ENCODE peak calls at places on chromosomes 11 and 22, in ten cellular contexts. One of them, this sample, is unnamed.
A peak's percentile ranks its signal among the peaks of the same experiment; 100 is the strongest.

GRCh38 chr22:23153994-23154393 is 8.7 kb downstream of the RAB36 start:
- DNase-seq in activated naive CD4-positive, alpha-beta T cell: no peak
- DNase-seq in neural progenitor cell: no peak
- DNase-seq in astrocyte: no peak
- DNase-seq in erythroblast: no peak
- DNase-seq in RWPE1: no peak
- DNase-seq in posterior cingulate gyrus: no peak
- DNase-seq in globus pallidus: no peak
- DNase-seq in hypothalamus: no peak
- DNase-seq in DMS79 treated with DMSO at 0.1 percent for 48 hours: no peak
- DNase-seq in this sample: peak; percentile 78

GRCh38 chr22:43543522-43544281 is 131.9 kb downstream of the MPPED1 start:
- DNase-seq in hypothalamus: no peak
- DNase-seq in DMS79 treated with DMSO at 0.1 percent for 48 hours: no peak
- DNase-seq in erythroblast: no peak
- DNase-seq in activated naive CD4-positive, alpha-beta T cell: no peak
- DNase-seq in neural progenitor cell: no peak
- DNase-seq in posterior cingulate gyrus: no peak
- DNase-seq in globus pallidus: no peak
- DNase-seq in RWPE1: no peak
- DNase-seq in astrocyte: no peak
- DNase-seq in this sample: no peak

GRCh38 chr11:60970369-60970774 is 1.1 kb upstream of the CD6 start:
- DNase-seq in activated naive CD4-positive, alpha-beta T cell: peak; percentile 63
- DNase-seq in posterior cingulate gyrus: peak; percentile 52
- DNase-seq in neural progenitor cell: peak; percentile 68
- DNase-seq in erythroblast: peak; percentile 63
- DNase-seq in astrocyte: no peak
- DNase-seq in hypothalamus: no peak
- DNase-seq in globus pallidus: no peak
- DNase-seq in DMS79 treated with DMSO at 0.1 percent for 48 hours: no peak
- DNase-seq in RWPE1: peak; percentile 49
- DNase-seq in this sample: peak; percentile 86

GRCh38 chr11:108666373-108666772 is 1.5 kb downstream of the DDX10 start:
- DNase-seq in erythroblast: peak; percentile 12
- DNase-seq in astrocyte: no peak
- DNase-seq in neural progenitor cell: no peak
- DNase-seq in posterior cingulate gyrus: no peak
- DNase-seq in hypothalamus: no peak
- DNase-seq in RWPE1: no peak
- DNase-seq in globus pallidus: no peak
- DNase-seq in activated naive CD4-positive, alpha-beta T cell: no peak
- DNase-seq in DMS79 treated with DMSO at 0.1 percent for 48 hours: no peak
- DNase-seq in this sample: no peak

GRCh38 chr11:100789500-100789899 is 102.4 kb downstream of the ARHGAP42 start:
- DNase-seq in hypothalamus: no peak
- DNase-seq in globus pallidus: no peak
- DNase-seq in neural progenitor cell: no peak
- DNase-seq in activated naive CD4-positive, alpha-beta T cell: no peak
- DNase-seq in astrocyte: peak; percentile 36
- DNase-seq in RWPE1: no peak
- DNase-seq in DMS79 treated with DMSO at 0.1 percent for 48 hours: no peak
- DNase-seq in posterior cingulate gyrus: no peak
- DNase-seq in erythroblast: peak; percentile 26
- DNase-seq in this sample: no peak

GRCh38 chr11:122910775-122911174 is 28.2 kb downstream of the JHY start:
- DNase-seq in DMS79 treated with DMSO at 0.1 percent for 48 hours: peak; percentile 53
- DNase-seq in RWPE1: peak; percentile 24
- DNase-seq in hypothalamus: no peak
- DNase-seq in activated naive CD4-positive, alpha-beta T cell: no peak
- DNase-seq in neural progenitor cell: peak; percentile 41
- DNase-seq in posterior cingulate gyrus: no peak
- DNase-seq in erythroblast: peak; percentile 3
- DNase-seq in globus pallidus: peak; percentile 7
- DNase-seq in astrocyte: peak; percentile 16
- DNase-seq in this sample: no peak

GRCh38 chr11:130865091-130865771 is 51.0 kb downstream of the SNX19 start:
- DNase-seq in posterior cingulate gyrus: no peak
- DNase-seq in activated naive CD4-positive, alpha-beta T cell: no peak
- DNase-seq in hypothalamus: no peak
- DNase-seq in RWPE1: no peak
- DNase-seq in DMS79 treated with DMSO at 0.1 percent for 48 hours: no peak
- DNase-seq in globus pallidus: no peak
- DNase-seq in erythroblast: peak; percentile 5
- DNase-seq in neural progenitor cell: peak; percentile 22
- DNase-seq in astrocyte: no peak
- DNase-seq in this sample: peak; percentile 28

GRCh38 chr22:46734830-46735453 is 3.1 kb downstream of the CERK start:
- DNase-seq in erythroblast: no peak
- DNase-seq in DMS79 treated with DMSO at 0.1 percent for 48 hours: peak; percentile 67
- DNase-seq in activated naive CD4-positive, alpha-beta T cell: no peak
- DNase-seq in RWPE1: no peak
- DNase-seq in astrocyte: no peak
- DNase-seq in posterior cingulate gyrus: no peak
- DNase-seq in globus pallidus: no peak
- DNase-seq in neural progenitor cell: no peak
- DNase-seq in hypothalamus: no peak
- DNase-seq in this sample: peak; percentile 30

GRCh38 chr22:44702479-44703219 is 645 bp downstream of the PRR5 start:
- DNase-seq in astrocyte: peak; percentile 30
- DNase-seq in DMS79 treated with DMSO at 0.1 percent for 48 hours: no peak
- DNase-seq in posterior cingulate gyrus: no peak
- DNase-seq in globus pallidus: no peak
- DNase-seq in neural progenitor cell: peak; percentile 82
- DNase-seq in erythroblast: peak; percentile 28
- DNase-seq in hypothalamus: no peak
- DNase-seq in activated naive CD4-positive, alpha-beta T cell: no peak
- DNase-seq in RWPE1: no peak
- DNase-seq in this sample: peak; percentile 90

GRCh38 chr11:2298131-2298794 is 3.5 kb downstream of the C11orf21 start:
- DNase-seq in erythroblast: no peak
- DNase-seq in posterior cingulate gyrus: no peak
- DNase-seq in DMS79 treated with DMSO at 0.1 percent for 48 hours: no peak
- DNase-seq in neural progenitor cell: no peak
- DNase-seq in activated naive CD4-positive, alpha-beta T cell: no peak
- DNase-seq in globus pallidus: no peak
- DNase-seq in astrocyte: no peak
- DNase-seq in RWPE1: no peak
- DNase-seq in hypothalamus: no peak
- DNase-seq in this sample: peak; percentile 43

GRCh38 chr22:22030493-22031182 is 48.1 kb upstream of the TOP3B start:
- DNase-seq in neural progenitor cell: no peak
- DNase-seq in DMS79 treated with DMSO at 0.1 percent for 48 hours: no peak
- DNase-seq in erythroblast: no peak
- DNase-seq in hypothalamus: no peak
- DNase-seq in posterior cingulate gyrus: no peak
- DNase-seq in globus pallidus: no peak
- DNase-seq in RWPE1: no peak
- DNase-seq in astrocyte: no peak
- DNase-seq in activated naive CD4-positive, alpha-beta T cell: no peak
- DNase-seq in this sample: peak; percentile 56

GRCh38 chr22:26975865-26976264 is 318.5 kb downstream of the MIAT start:
- DNase-seq in hypothalamus: no peak
- DNase-seq in globus pallidus: no peak
- DNase-seq in RWPE1: no peak
- DNase-seq in DMS79 treated with DMSO at 0.1 percent for 48 hours: no peak
- DNase-seq in neural progenitor cell: no peak
- DNase-seq in erythroblast: no peak
- DNase-seq in activated naive CD4-positive, alpha-beta T cell: no peak
- DNase-seq in astrocyte: no peak
- DNase-seq in posterior cingulate gyrus: no peak
- DNase-seq in this sample: no peak